ENCODE peak calls at places on chromosomes 4 and X, in seven cellular contexts. Z is fibroblast of lung, U is GM23248, Q is IMR-90, T is neuronal stem cell, F is astrocyte, J is K562. B is an unnamed sample.

GRCh38 chrX:111395132-111395531 is 16.9 kb downstream of the DCX start:
- DNase-seq in F (no peak), T (no peak), Q (no peak), J (no peak), U (no peak), Z (no peak), B (no peak)

GRCh38 chr4:86594559-86595425 is 677 bp downstream of the PTPN13 start:
- DNase-seq in Z (peak), U (peak), Q (peak), F (peak), J (no peak), T (peak), B (peak)

GRCh38 chr4:152951348-152951747 is 15.2 kb downstream of the FHDC1 start:
- DNase-seq in Q (peak), Z (peak), U (no peak), T (no peak), F (peak), J (no peak), B (no peak)

GRCh38 chrX:16278927-16279326 is 111.6 kb downstream of the MAGEB17 start:
- DNase-seq in J (no peak), T (no peak), F (no peak), U (no peak), Z (no peak), Q (no peak), B (no peak)

GRCh38 chr4:128858875-128859696 is 49.6 kb downstream of the JADE1 start:
- DNase-seq in F (peak), U (peak), T (no peak), Q (peak), J (no peak), Z (peak), B (peak)

GRCh38 chr4:108943971-108944370 is 181.1 kb upstream of the ETNPPL start:
- DNase-seq in U (no peak), T (no peak), Z (no peak), Q (no peak), J (no peak), F (no peak), B (no peak)

GRCh38 chr4:65597697-65598096 is 72.6 kb downstream of the EPHA5 start:
- DNase-seq in Z (peak), J (no peak), Q (no peak), T (no peak), U (no peak), F (peak), B (no peak)

GRCh38 chrX:154317391-154318000 is 21.9 kb downstream of the TKTL1 start:
- DNase-seq in T (no peak), U (peak), Z (no peak), F (no peak), J (peak), Q (peak), B (peak)

GRCh38 chr4:64068096-64068495 is 341.2 kb downstream of the TECRL start:
- DNase-seq in J (no peak), Z (peak), U (peak), Q (no peak), F (no peak), T (no peak), B (no peak)

GRCh38 chr4:113684534-113685091 is 76.9 kb downstream of the CAMK2D start:
- DNase-seq in Q (peak), Z (peak), F (peak), J (no peak), T (no peak), U (peak), B (peak)

GRCh38 chr4:153467154-153467896 is 1.2 kb downstream of the TMEM131L start:
- DNase-seq in U (peak), J (peak), Q (no peak), F (no peak), Z (no peak), T (no peak), B (peak)

GRCh38 chrX:26653050-26653449 is 437.1 kb downstream of the MAGEB5 start:
- DNase-seq in U (no peak), F (no peak), J (no peak), Z (no peak), T (no peak), Q (no peak), B (no peak)

GRCh38 chr4:150782311-150782710 is 200.4 kb downstream of the MAB21L2 start:
- DNase-seq in F (peak), Q (peak), U (no peak), Z (peak), T (no peak), J (no peak), B (no peak)

GRCh38 chrX:94942603-94943002 is 1268.6 kb downstream of the FAM133A start:
- DNase-seq in J (no peak), Z (no peak), F (no peak), U (no peak), T (no peak), Q (no peak), B (peak)

GRCh38 chrX:11130142-11130541 is 19.0 kb downstream of the HCCS start:
- DNase-seq in T (no peak), F (no peak), J (no peak), Z (no peak), Q (no peak), U (no peak), B (no peak)

GRCh38 chrX:122512561-122513072 is 671.5 kb upstream of the GRIA3 start:
- DNase-seq in Q (no peak), F (peak), J (no peak), U (peak), T (no peak), Z (peak), B (no peak)

GRCh38 chr4:110484767-110485166 is 8.8 kb downstream of the ENPEP start:
- DNase-seq in T (no peak), Q (peak), Z (peak), J (no peak), U (peak), F (peak), B (peak)

GRCh38 chr4:83686166-83686565 is 150.3 kb downstream of the GPAT3 start:
- DNase-seq in Q (peak), J (no peak), U (peak), Z (no peak), T (no peak), F (no peak), B (no peak)

GRCh38 chr4:20760053-20760452 is 59.8 kb downstream of the PACRGL start:
- DNase-seq in F (no peak), J (peak), U (peak), Z (no peak), Q (no peak), T (no peak), B (no peak)

GRCh38 chr4:146585761-146586333 is 52.8 kb upstream of the POU4F2 start:
- DNase-seq in Q (peak), F (peak), J (no peak), Z (peak), T (no peak), U (peak), B (no peak)

GRCh38 chr4:154506253-154506652 is 14.7 kb upstream of the DCHS2 start:
- DNase-seq in J (peak), T (peak), U (peak), F (no peak), Z (peak), Q (peak), B (no peak)

GRCh38 chrX:110803506-110803905 is 7.9 kb upstream of the CHRDL1 start:
- DNase-seq in Z (peak), U (peak), T (no peak), Q (peak), J (no peak), F (peak), B (no peak)

GRCh38 chr4:21952549-21952948 is 4.0 kb upstream of the KCNIP4 start:
- DNase-seq in U (no peak), Z (no peak), T (no peak), Q (no peak), J (no peak), F (no peak), B (no peak)

GRCh38 chr4:182144621-182145359 is 98.4 kb upstream of the TENM3 start:
- DNase-seq in Z (no peak), F (no peak), J (no peak), T (peak), Q (peak), U (peak), B (peak)

GRCh38 chrX:11239230-11239629 is 54.0 kb upstream of the AMELX start:
- DNase-seq in J (no peak), T (no peak), U (peak), Q (peak), F (peak), Z (peak), B (peak)

GRCh38 chr4:114087596-114088230 is 108.3 kb upstream of the ARSJ start:
- DNase-seq in F (peak), Z (peak), J (no peak), Q (peak), T (no peak), U (peak), B (peak)

GRCh38 chr4:37966044-37966443 is 5.8 kb downstream of the PTTG2 start:
- DNase-seq in Z (no peak), U (no peak), T (no peak), J (no peak), Q (no peak), F (no peak), B (no peak)
- H3K4me2 ChIP-seq in Z (no peak), U (no peak), T (no peak), J (no peak), Q (no peak), F (no peak), B (no peak)

GRCh38 chr4:81335221-81335912 is 120.3 kb upstream of the PRKG2 start:
- DNase-seq in Q (peak), T (no peak), U (peak), F (no peak), J (no peak), Z (no peak), B (no peak)
- H3K4me2 ChIP-seq in Q (no peak), T (no peak), U (peak), F (no peak), J (no peak), Z (no peak), B (no peak)

DNA sequence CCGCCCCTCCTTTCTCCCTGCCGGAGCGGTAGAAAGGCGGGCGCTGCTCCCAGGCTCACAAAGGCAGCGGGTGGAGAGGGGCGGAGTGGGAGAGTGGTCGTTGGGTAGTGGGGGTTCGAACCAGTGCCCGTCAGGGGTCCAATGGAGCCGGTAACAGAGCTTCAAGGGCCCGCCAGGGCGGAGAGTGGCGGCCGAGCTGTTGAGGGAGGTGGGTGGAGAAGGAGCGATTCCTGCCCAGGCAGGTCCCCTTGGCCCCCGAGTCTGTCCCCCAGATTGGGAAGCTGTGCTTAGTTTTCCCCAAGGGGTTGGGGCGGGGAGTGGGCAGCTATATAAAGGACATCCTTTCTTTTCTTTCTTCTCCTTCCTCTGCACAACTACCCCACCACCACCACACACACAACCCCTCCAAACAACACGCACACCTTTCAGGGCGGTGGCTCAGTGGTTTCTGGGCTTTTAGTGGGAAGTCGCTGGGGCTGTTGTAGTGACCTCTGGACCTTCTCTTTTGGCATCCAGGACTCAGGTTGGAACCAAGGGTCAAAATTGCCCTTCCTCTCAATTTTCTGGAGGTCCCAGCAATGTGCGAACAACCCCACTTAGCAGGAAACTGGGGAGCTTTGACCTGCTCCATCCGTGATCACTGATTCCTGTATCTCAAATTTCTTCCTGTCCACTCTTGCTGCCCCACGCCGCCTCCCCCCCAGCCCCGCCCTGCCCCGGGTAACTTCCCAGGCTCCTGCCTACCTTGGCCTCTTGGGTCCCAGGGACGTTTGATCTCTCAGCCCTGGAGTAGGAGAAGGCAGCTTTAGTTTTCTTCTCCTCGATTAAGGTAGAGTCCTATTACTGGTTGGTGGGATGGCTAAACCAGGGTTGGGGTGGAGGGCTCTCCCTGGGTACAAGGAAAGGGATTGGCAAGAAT is 1.9 kb downstream of the EFNB1 start:
- DNase-seq in U (no peak), Q (no peak), Z (no peak), F (no peak), T (no peak), J (no peak), B (no peak)
- H3K4me2 ChIP-seq in U (peak), Q (peak), Z (peak), F (peak), T (peak), J (no peak), B (peak)

DNA sequence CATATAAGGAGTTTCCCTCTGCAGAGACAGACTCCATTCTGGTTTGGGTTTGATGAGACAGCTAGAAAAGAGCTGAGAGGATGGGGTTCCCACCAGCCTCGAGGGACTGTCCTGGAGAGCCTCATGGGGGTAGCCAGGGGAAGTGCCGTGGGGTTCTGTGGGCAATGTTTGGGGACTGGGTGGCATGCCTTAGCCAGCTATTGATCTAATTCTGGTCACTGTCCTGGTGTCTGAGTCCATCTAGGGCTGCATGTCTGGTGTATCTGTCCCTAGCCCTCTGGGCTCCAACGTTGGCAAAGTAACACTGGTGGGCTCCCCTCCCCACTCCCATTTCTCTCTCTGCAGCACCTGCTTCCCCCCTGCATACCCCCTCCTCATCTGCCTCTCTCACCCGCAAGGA is 135.4 kb downstream of the SMIM20 start:
- DNase-seq in F (no peak), U (no peak), Z (no peak), Q (no peak), J (no peak), T (no peak), B (no peak)
- H3K4me2 ChIP-seq in F (peak), U (peak), Z (no peak), Q (no peak), J (no peak), T (no peak), B (no peak)

DNA sequence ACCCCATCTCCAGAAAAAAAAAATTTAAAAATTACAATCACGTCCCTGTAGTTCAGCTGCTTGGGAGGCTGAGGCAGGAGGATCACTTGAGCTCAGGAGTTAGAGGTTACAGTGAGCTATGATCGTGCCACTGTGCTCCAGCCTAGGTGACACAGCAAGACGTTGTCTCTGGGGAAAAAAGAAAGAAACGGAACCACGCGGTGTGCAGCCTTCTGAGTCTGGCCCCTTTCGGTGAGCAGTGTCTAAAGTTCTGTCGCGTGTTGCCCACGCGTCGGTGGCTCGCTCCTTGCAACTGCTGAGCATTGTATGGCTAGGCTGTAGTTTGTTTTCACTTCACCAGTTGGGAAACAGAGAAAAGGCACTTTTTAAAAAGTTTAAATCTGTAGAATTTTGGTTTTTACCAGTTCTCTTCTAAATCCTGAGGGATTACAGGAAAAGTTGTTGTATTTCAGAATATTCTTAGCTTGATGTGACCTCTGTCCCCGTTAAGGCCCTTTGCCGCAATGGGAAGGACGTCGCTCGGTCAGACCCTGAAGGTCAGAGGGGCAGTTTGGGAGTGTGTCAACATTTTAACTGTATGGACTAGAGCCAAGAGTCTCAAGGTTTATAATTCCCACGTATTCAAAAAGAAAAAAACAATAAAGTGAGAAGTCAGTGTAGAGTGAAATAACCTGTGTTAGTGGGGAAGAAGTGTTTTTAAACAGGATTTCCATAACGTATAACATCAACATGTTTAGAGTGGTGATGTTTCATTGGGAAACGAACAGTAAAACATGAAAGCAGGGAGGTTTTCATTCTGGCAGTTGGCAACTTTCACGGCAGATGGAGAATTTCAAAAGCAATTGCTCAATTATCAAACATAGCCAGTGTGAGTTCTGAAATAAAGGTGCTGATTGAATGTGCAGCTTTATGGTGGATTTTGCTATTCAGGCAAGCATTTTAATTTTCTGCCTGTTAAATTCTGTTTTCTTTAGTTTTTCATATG is 45.8 kb upstream of the MSANTD1 start:
- DNase-seq in F (no peak), Q (no peak), U (no peak), T (no peak), J (no peak), Z (no peak), B (no peak)
- H3K4me2 ChIP-seq in F (no peak), Q (no peak), U (peak), T (no peak), J (no peak), Z (peak), B (no peak)

GRCh38 chrX:72051589-72051988 is 80.1 kb downstream of the RTL5 start:
- DNase-seq in J (no peak), U (no peak), Q (no peak), Z (no peak), T (no peak), F (no peak), B (no peak)

GRCh38 chrX:72050011-72050410 is 81.7 kb downstream of the RTL5 start:
- DNase-seq in Q (no peak), J (no peak), F (no peak), U (peak), T (no peak), Z (no peak), B (no peak)

GRCh38 chrX:72054776-72055495 is 76.8 kb downstream of the RTL5 start:
- DNase-seq in F (no peak), Q (no peak), U (no peak), Z (no peak), J (no peak), T (no peak), B (no peak)

GRCh38 chrX:72053508-72053907 is 78.2 kb downstream of the RTL5 start:
- DNase-seq in Z (no peak), U (no peak), T (no peak), J (no peak), F (no peak), Q (no peak), B (no peak)

GRCh38 chrX:72052415-72053090 is 79.2 kb downstream of the RTL5 start:
- DNase-seq in Q (peak), T (no peak), Z (peak), U (peak), F (peak), J (no peak), B (peak)
- H3K4me2 ChIP-seq in Q (no peak), T (no peak), Z (no peak), U (no peak), F (peak), J (no peak), B (no peak)

B was measured in osteoblast.